ENCODE peak calls at places on chromosomes 1 and 21, in four cellular contexts. V is K562, M is HCT116, P is HepG2. K is an unnamed sample.

GRCh38 chr1:25875856-25876692 is 566 bp upstream of the PAQR7 start:
- DNase-seq in V (peak), M (no peak), P (no peak), K (no peak)

GRCh38 chr21:34850166-34850695 is 181.4 kb downstream of the CLIC6 start:
- DNase-seq in V (no peak), M (no peak), P (no peak), K (no peak)

GRCh38 chr21:25960423-25960822 is 210.1 kb downstream of the APP start:
- DNase-seq in V (no peak), M (no peak), P (no peak), K (no peak)

GRCh38 chr1:7609311-7609994 is 161.6 kb upstream of the VAMP3 start:
- DNase-seq in V (no peak), M (no peak), P (no peak), K (no peak)

GRCh38 chr1:212640223-212640885 is 31.8 kb downstream of the ATF3 start:
- DNase-seq in V (no peak), M (no peak), P (no peak), K (no peak)

GRCh38 chr1:17201201-17202021 is 3.5 kb upstream of the PADI1 start:
- DNase-seq in V (no peak), M (no peak), P (no peak), K (no peak)

GRCh38 chr1:41357451-41358151 is 3.6 kb upstream of the FOXO6 start:
- DNase-seq in V (no peak), M (no peak), P (no peak), K (no peak)

GRCh38 chr1:91754348-91754747 is 131.6 kb downstream of the TGFBR3 start:
- DNase-seq in V (no peak), M (no peak), P (no peak), K (no peak)

GRCh38 chr1:150692720-150693119 is 4.2 kb downstream of the GOLPH3L start:
- DNase-seq in V (no peak), M (no peak), P (no peak), K (no peak)

GRCh38 chr21:45388011-45388521 is 16.9 kb upstream of the COL18A1 start:
- DNase-seq in V (no peak), M (no peak), P (no peak), K (no peak)

GRCh38 chr1:51998007-51998406 is 7.5 kb upstream of the RAB3B start:
- DNase-seq in V (peak), M (no peak), P (no peak), K (no peak)

GRCh38 chr1:55716610-55717009 is 501.4 kb upstream of the USP24 start:
- DNase-seq in V (no peak), M (no peak), P (no peak), K (no peak)

GRCh38 chr1:211829343-211830054 is 1.1 kb downstream of the LPGAT1 start:
- DNase-seq in V (peak), M (no peak), P (peak), K (no peak)

GRCh38 chr1:162070825-162071224 is 1.3 kb downstream of the NOS1AP start:
- DNase-seq in V (no peak), M (no peak), P (no peak), K (no peak)

GRCh38 chr1:229381234-229381633 is 38.4 kb upstream of the CCSAP start:
- DNase-seq in V (no peak), M (no peak), P (no peak), K (no peak)

GRCh38 chr1:117580436-117580835 is 25.4 kb upstream of the TENT5C start:
- DNase-seq in V (no peak), M (no peak), P (no peak), K (no peak)

GRCh38 chr1:93779540-93780121 is 98.0 kb upstream of the BCAR3 start:
- DNase-seq in V (no peak), M (peak), P (no peak), K (peak)

GRCh38 chr1:10650591-10651216 is 145.7 kb downstream of the CASZ1 start:
- DNase-seq in V (no peak), M (no peak), P (no peak), K (no peak)

GRCh38 chr1:193579323-193579722 is 392.9 kb upstream of the B3GALT2 start:
- DNase-seq in V (no peak), M (no peak), P (no peak), K (no peak)

GRCh38 chr1:51863384-51863783 is 15.1 kb downstream of the NRDC start:
- DNase-seq in V (no peak), M (no peak), P (no peak), K (no peak)

GRCh38 chr21:38995071-38995669 is 188.1 kb downstream of the PSMG1 start:
- DNase-seq in V (no peak), M (no peak), P (no peak), K (no peak)

GRCh38 chr1:84089470-84090261 is 54.4 kb upstream of the PRKACB start:
- DNase-seq in V (no peak), M (peak), P (peak), K (peak)

GRCh38 chr1:10642403-10643080 is 153.9 kb downstream of the CASZ1 start:
- DNase-seq in V (no peak), M (no peak), P (no peak), K (no peak)

GRCh38 chr1:115219937-115220336 is 118.1 kb downstream of the NGF start:
- DNase-seq in V (no peak), M (no peak), P (no peak), K (no peak)

DNA sequence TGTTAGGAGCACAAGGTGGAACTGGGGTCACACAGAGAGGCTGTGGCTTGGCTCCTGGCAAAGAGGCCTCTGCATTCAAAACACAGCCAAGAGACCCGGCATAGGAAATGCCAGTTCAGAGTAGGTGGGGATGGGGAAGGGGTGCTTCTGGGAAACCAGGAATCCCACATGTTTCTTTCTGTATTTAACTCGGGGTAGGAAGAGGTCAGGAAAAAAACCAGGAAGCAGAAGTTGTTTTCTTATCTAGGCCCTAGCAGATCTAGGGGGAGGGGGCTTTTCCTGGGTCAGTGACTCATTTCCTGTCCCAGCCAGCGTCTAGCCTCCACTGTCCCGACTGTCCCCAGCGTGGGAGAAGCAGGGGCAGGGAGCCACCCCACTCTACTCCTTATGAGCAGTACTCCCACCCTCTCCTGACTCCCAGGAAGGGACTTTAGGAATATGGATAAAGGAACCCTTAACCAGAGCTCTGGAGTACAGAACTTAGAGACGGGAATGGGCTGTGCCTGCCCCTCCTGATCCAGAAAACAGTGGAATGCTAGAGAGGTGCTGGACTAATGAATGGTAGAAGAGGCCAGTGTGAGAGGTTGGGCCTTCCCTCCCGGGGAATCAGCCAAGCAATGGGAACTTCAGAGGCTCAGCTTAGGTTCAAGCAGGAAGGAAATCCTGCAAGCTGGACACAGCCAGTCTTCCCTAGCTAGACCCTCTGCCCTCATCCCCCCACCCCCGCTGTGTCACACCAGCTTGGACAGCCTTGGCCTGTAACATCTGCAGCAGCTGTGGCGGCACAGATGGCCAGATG is 5.7 kb downstream of the FHL3 start:
- DNase-seq in V (peak), M (no peak), P (peak), K (no peak)
- H3K4me3 ChIP-seq in V (peak), M (peak), P (peak), K (peak)

GRCh38 chr1:72278461-72278860 is 3.9 kb downstream of the NEGR1 start:
- DNase-seq in V (no peak), M (no peak), P (no peak), K (no peak)
- TF ChIP-seq TCF7L2 in V (no peak), M (no peak), P (no peak), K (no peak)

GRCh38 chr21:42308161-42308913 is 6.9 kb downstream of the TFF3 start:
- DNase-seq in V (no peak), M (no peak), P (no peak), K (no peak)

GRCh38 chr21:42307106-42307505 is 8.1 kb downstream of the TFF3 start:
- DNase-seq in V (no peak), M (no peak), P (no peak), K (no peak)

GRCh38 chr21:42304556-42305454 is 10.4 kb downstream of the TFF3 start:
- DNase-seq in V (no peak), M (no peak), P (no peak), K (no peak)

GRCh38 chr21:42305707-42306147 is 9.5 kb downstream of the TFF3 start:
- DNase-seq in V (no peak), M (no peak), P (no peak), K (no peak)

DNA sequence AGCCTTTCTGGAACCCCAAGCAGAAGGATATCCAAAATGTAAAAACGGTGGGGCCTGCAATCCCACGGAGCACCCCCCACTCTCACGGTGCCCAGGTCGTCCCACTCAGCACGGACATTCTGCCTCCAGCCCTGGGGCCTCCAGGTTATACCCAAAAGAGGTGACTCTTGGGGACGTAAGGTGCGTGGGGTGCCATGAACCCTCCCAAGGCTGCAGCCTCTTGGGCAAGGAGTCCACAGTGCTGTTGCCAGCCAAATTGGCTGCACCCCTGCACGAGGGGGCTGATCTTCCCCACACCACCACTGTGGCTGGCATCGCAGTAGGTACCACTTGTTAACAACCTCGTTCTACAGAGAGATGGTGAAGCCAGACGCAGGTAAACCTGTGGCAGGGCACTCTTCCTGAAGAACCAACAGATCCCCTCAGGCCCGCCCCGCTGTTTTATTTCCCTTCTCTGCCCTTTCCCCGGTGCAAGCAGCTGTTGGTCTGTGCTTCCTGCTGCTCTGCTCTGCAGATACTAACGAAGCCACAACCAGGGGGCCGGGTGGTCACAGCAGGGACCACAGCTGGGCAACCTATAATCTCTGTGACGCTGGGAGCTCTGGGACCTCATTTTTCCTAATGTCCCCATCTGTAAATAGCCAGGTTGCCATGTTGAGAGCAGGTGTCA is 8.7 kb downstream of the TFF3 start:
- DNase-seq in V (no peak), M (no peak), P (no peak), K (no peak)
- H3K4me3 ChIP-seq in V (no peak), M (no peak), P (no peak), K (no peak)

DNA sequence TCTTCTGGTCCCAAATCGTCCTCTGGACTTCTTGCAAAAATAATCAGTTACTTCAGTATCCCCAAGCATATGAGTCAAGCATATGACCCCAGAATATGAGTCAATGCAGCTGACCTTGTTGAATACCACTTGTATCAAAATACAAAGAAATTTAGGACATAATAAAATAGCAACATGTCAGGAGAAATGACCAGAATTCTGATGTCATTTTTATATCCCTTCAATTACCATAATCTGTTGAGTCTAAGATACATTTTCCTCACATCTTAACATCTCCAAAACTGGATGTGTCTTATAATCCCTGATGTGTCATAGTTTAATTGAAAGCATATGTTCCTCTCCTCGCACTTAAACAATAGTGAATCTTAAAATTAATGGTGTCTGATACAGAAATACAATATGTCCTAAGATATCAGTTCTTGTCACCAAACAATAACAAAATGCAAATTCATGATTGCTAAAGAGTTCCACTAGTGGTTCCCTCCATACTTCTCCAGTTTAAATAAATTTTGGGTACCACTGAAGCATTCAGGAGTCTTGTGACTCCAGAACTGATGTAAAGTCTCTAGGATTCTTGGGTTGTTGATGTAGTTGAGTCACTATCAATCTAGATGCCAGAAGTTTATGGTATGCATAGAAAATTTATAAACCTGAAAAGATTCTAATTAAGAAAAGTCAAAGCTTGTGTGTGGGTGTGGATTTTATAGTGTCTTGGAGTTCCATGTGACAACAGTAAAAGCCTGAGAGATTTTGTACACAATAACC is 41.8 kb downstream of the KIFAP3 start:
- DNase-seq in V (no peak), M (no peak), P (no peak), K (no peak)
- TF ChIP-seq TCF7L2 in V (no peak), M (no peak), P (no peak), K (no peak)

GRCh38 chr1:3795453-3796214 is 664 bp downstream of the LRRC47 start:
- DNase-seq in V (peak), M (no peak), P (peak), K (no peak)
- H3K4me3 ChIP-seq in V (peak), M (peak), P (peak), K (peak)

GRCh38 chr1:96927125-96927524 is 205.5 kb downstream of the PTBP2 start:
- DNase-seq in V (no peak), M (no peak), P (no peak), K (no peak)
- TF ChIP-seq TCF7L2 in V (no peak), M (no peak), P (no peak), K (no peak)